ENCODE peak calls at places on chromosomes 4 and X, in five cellular contexts. T is K562, E is GM12878, Q is HEK293T, K is HepG2. L is an unnamed sample.

GRCh38 chrX:65463550-65463949 is 71.0 kb downstream of the LAS1L start:
- DNase-seq in T (no peak), E (no peak), Q (no peak), K (no peak), L (no peak)

GRCh38 chr4:136818811-136819210 is 713.5 kb downstream of the PCDH18 start:
- DNase-seq in T (no peak), E (no peak), Q (no peak), K (no peak), L (no peak)

GRCh38 chr4:22897520-22898108 is 204.9 kb downstream of the GBA3 start:
- DNase-seq in T (peak; percentile 40), E (no peak), Q (peak; percentile 20), K (peak; percentile 16), L (peak; percentile 30)

GRCh38 chrX:47413179-47413594 is 42.8 kb downstream of the ZNF157 start:
- DNase-seq in T (no peak), E (no peak), Q (no peak), K (no peak), L (no peak)

GRCh38 chr4:169815606-169816005 is 57.9 kb upstream of the HPF1 start:
- DNase-seq in T (no peak), E (no peak), Q (no peak), K (peak; percentile 2), L (no peak)

GRCh38 chrX:53440631-53441517 is 6.7 kb upstream of the HSD17B10 start:
- DNase-seq in T (no peak), E (no peak), Q (no peak), K (peak; percentile 20), L (peak; percentile 27)

GRCh38 chrX:86133761-86134160 is 14.5 kb upstream of the DACH2 start:
- DNase-seq in T (no peak), E (no peak), Q (no peak), K (no peak), L (peak; percentile 17)

GRCh38 chr4:174096456-174096855 is 187.0 kb downstream of the FBXO8 start:
- DNase-seq in T (no peak), E (no peak), Q (no peak), K (no peak), L (no peak)

GRCh38 chr4:147754037-147754445 is 22.2 kb downstream of the ARHGAP10 start:
- DNase-seq in T (no peak), E (no peak), Q (no peak), K (no peak), L (no peak)

GRCh38 chr4:1239141-1239948 is 9.6 kb downstream of the CTBP1 start:
- DNase-seq in T (no peak), E (no peak), Q (no peak), K (no peak), L (peak; percentile 20)

GRCh38 chrX:17226736-17227135 is 148.3 kb upstream of the NHS start:
- DNase-seq in T (no peak), E (no peak), Q (no peak), K (no peak), L (no peak)

GRCh38 chr4:176769519-176769918 is 23.2 kb downstream of the VEGFC start:
- DNase-seq in T (no peak), E (no peak), Q (no peak), K (no peak), L (no peak)
- TF ChIP-seq FOXM1 in T (no peak), E (no peak), Q (no peak), K (no peak), L (no peak)

DNA sequence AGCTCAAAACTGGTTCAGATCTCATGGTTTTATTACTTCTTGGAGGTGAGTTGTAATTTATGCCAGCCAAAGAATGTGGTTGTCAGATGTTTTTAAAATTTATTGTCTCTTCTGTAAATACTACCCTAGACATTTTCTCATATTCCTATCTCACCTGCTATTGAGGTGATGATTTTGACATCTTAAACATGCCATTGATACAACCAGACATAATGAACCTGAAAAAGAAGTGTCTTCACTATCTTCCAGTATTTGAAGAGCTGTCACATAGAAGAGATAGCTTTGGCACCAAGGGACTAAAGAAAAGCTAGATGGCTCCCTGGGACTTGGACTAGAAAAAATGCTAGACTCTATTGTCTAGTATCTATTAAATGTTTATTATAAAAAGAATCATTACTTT is 155.7 kb downstream of the RAP1GDS1 start:
- DNase-seq in T (no peak), E (no peak), Q (no peak), K (no peak), L (no peak)
- TF ChIP-seq FOXM1 in T (no peak), E (no peak), Q (no peak), K (no peak), L (no peak)

GRCh38 chrX:100935767-100936166 is 7.0 kb upstream of the XKRX start:
- DNase-seq in T (no peak), E (no peak), Q (no peak), K (no peak), L (no peak)

GRCh38 chrX:100944601-100945000 is 15.9 kb upstream of the XKRX start:
- DNase-seq in T (no peak), E (no peak), Q (no peak), K (no peak), L (no peak)

GRCh38 chrX:100939336-100939735 is 10.6 kb upstream of the XKRX start:
- DNase-seq in T (no peak), E (no peak), Q (no peak), K (no peak), L (no peak)
- TF ChIP-seq FOXM1 in T (no peak), E (no peak), Q (no peak), K (no peak), L (no peak)

DNA sequence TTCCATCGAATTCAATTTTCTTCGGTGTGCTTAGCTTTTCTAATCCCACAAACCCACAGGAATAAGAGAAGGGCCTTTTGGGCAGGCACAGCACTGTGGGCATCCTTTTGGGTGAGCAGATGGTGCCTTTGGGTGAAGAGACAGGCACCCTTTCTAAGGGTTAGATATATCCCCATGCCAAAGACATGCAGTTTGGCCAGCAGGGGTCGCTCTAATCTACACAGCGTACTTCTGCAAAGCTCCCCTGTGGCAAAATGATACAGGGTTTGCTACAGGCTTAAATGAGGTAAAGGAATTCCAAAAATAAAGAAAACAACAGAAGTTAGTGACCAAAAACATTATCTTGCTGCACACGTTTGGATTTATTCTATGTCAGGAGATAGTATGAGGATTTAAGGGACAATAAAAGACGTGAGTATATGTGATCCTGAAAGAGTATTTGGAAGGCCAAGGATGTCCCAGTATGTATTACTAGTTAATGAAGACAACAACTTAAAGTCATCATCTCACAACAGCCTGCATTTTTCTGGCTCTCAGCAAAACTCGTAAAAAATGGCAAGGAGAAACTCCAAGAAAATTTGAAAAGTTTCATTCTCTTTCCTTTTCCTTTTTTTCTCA is 49.5 kb downstream of the PHEX start:
- DNase-seq in T (peak; percentile 48), E (no peak), Q (peak; percentile 59), K (peak; percentile 18), L (peak; percentile 22)
- TF ChIP-seq FOXM1 in T (no peak), E (no peak), Q (no peak), K (no peak), L (no peak)

GRCh38 chr4:181488926-181489325 is 754.3 kb upstream of the TENM3 start:
- DNase-seq in T (no peak), E (no peak), Q (no peak), K (no peak), L (no peak)
- TF ChIP-seq FOXM1 in T (no peak), E (no peak), Q (no peak), K (no peak), L (no peak)

DNA sequence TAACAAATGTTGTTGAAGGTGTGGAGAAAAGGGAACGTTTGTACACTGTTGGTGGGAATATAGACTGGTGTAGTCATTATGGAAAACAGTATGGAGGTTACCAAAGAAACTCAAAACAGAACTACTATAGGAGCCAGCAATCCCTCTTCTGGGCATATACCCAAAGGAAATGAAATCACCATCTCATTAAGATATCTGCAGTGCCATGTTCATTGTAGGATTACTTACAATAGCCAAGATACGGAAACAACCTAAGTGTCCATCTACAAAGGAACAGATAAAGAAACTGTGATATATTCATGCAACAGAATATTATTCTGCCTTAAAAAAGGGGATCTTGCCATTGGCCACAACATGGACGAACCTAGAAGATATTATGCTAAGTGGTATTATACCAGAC is 22.2 kb downstream of the APBB2 start:
- DNase-seq in T (no peak), E (no peak), Q (no peak), K (no peak), L (no peak)
- TF ChIP-seq FOXM1 in T (no peak), E (no peak), Q (no peak), K (no peak), L (no peak)